ENCODE peak calls at places on chromosomes 6 and 20, in five cellular contexts. L, M, I, E and B are unnamed samples.

GRCh38 chr20:58523072-58523681 is 8.0 kb upstream of the APCDD1L start:
- DNase-seq in L (no peak), E (peak; percentile 12), M (no peak), I (no peak), B (no peak)

GRCh38 chr6:167745660-167746376 is 80.9 kb upstream of the AFDN start:
- DNase-seq in I (no peak), E (no peak), M (no peak), L (no peak), B (no peak)

GRCh38 chr20:52103469-52103910 is 88.1 kb downstream of the ZFP64 start:
- DNase-seq in M (peak; percentile 61), L (no peak), I (no peak), E (peak; percentile 8), B (no peak)

GRCh38 chr6:46044876-46045617 is 29.4 kb upstream of the CLIC5 start:
- DNase-seq in L (peak; percentile 27), M (peak; percentile 90), E (no peak), I (peak; percentile 71), B (no peak)

GRCh38 chr20:21640556-21640955 is 64.9 kb upstream of the PAX1 start:
- DNase-seq in M (no peak), E (peak; percentile 9), L (no peak), I (peak; percentile 9), B (no peak)

GRCh38 chr20:38748863-38749153 is 548 bp downstream of the ACTR5 start:
- DNase-seq in M (no peak), I (peak; percentile 43), E (no peak), L (no peak), B (no peak)

GRCh38 chr6:24968711-24969110 is 33.0 kb upstream of the RIPOR2 start:
- DNase-seq in E (no peak), I (no peak), L (no peak), M (no peak), B (no peak)

GRCh38 chr6:89584539-89584938 is 54.0 kb downstream of the LYRM2 start:
- DNase-seq in L (no peak), I (no peak), E (no peak), M (no peak), B (no peak)

GRCh38 chr20:50299325-50299629 is 108.6 kb downstream of the CEBPB start:
- DNase-seq in I (no peak), L (no peak), E (no peak), M (no peak), B (no peak)

GRCh38 chr20:62171245-62171644 is 11.6 kb upstream of the MTG2 start:
- DNase-seq in E (no peak), M (no peak), I (no peak), L (no peak), B (no peak)

GRCh38 chr6:37126961-37127360 is 43.0 kb upstream of the PIM1 start:
- DNase-seq in L (no peak), E (no peak), I (no peak), M (no peak), B (no peak)

GRCh38 chr20:8557711-8558110 is 425.6 kb downstream of the PLCB1 start:
- DNase-seq in I (no peak), E (no peak), M (peak; percentile 50), L (no peak), B (no peak)

GRCh38 chr6:4637691-4638433 is 138.3 kb upstream of the CDYL start:
- DNase-seq in E (no peak), L (peak; percentile 27), I (no peak), M (peak; percentile 86), B (no peak)

GRCh38 chr6:155955038-155955437 is 499.4 kb upstream of the NOX3 start:
- DNase-seq in I (no peak), M (no peak), L (no peak), E (no peak), B (no peak)

GRCh38 chr6:5764401-5764955 is 242.2 kb downstream of the NRN1 start:
- DNase-seq in L (no peak), E (no peak), I (no peak), M (peak; percentile 87), B (no peak)

GRCh38 chr6:115733426-115733825 is 327.3 kb downstream of the FRK start:
- DNase-seq in L (no peak), M (no peak), E (no peak), I (no peak), B (no peak)

GRCh38 chr6:156651438-156651837 is 125.7 kb upstream of the ARID1B start:
- DNase-seq in E (no peak), I (no peak), L (no peak), M (no peak), B (no peak)

GRCh38 chr20:43667341-43668132 is 623 bp downstream of the MYBL2 start:
- DNase-seq in L (no peak), M (peak; percentile 35), E (peak; percentile 23), I (no peak), B (peak; percentile 25)

GRCh38 chr20:31713312-31714049 is 9.2 kb downstream of the BCL2L1 start:
- DNase-seq in E (no peak), I (peak; percentile 82), M (peak; percentile 95), L (peak; percentile 38), B (no peak)

GRCh38 chr20:3805594-3806264 is 9.6 kb downstream of the CDC25B start:
- DNase-seq in L (no peak), E (no peak), I (no peak), M (peak; percentile 81), B (no peak)

GRCh38 chr6:133553652-133554051 is 312.5 kb downstream of the EYA4 start:
- DNase-seq in M (peak; percentile 73), I (peak; percentile 55), L (peak; percentile 25), E (peak; percentile 58), B (peak; percentile 45)

GRCh38 chr6:35796236-35796635 is 887 bp downstream of the CLPS start:
- DNase-seq in E (no peak), M (no peak), L (no peak), I (no peak), B (no peak)

GRCh38 chr6:8958894-8959511 is 523.7 kb upstream of the SLC35B3 start:
- DNase-seq in I (peak; percentile 23), L (no peak), E (no peak), M (peak; percentile 18), B (no peak)

GRCh38 chr20:43389231-43389630 is 68.5 kb upstream of the SRSF6 start:
- DNase-seq in L (no peak), I (no peak), M (peak; percentile 49), E (no peak), B (no peak)

GRCh38 chr6:72286911-72287311 is 335.0 kb upstream of the KCNQ5 start:
- DNase-seq in L (no peak), I (no peak), E (no peak), M (peak; percentile 30), B (no peak)

GRCh38 chr20:11118802-11119380 is 445.1 kb upstream of the JAG1 start:
- DNase-seq in E (no peak), I (no peak), L (no peak), M (peak; percentile 15), B (no peak)

GRCh38 chr6:164097557-164098398 is 683.3 kb downstream of the QKI start:
- DNase-seq in L (no peak), M (peak; percentile 40), E (no peak), I (no peak), B (no peak)